ENCODE peak calls at places on chromosomes 5 and 9, in four cellular contexts. One of them, this sample, is unnamed.

GRCh38 chr5:118233601-118234000 is 754.7 kb downstream of the DTWD2 start:
- DNase-seq in ELR: no peak
- DNase-seq in lower lobe of right lung: no peak
- DNase-seq in DMS153: no peak
- DNase-seq in this sample: no peak

GRCh38 chr9:115786321-115786720 is 367.3 kb upstream of the PAPPA start:
- DNase-seq in ELR: no peak
- DNase-seq in lower lobe of right lung: no peak
- DNase-seq in DMS153: no peak
- DNase-seq in this sample: no peak

GRCh38 chr9:2623046-2623865 is 1.7 kb downstream of the VLDLR start:
- DNase-seq in ELR: peak
- DNase-seq in lower lobe of right lung: peak
- DNase-seq in DMS153: peak
- DNase-seq in this sample: no peak

GRCh38 chr9:126986506-126986951 is 71.9 kb downstream of the RALGPS1 start:
- DNase-seq in ELR: peak
- DNase-seq in lower lobe of right lung: no peak
- DNase-seq in DMS153: no peak
- DNase-seq in this sample: no peak

GRCh38 chr9:38018964-38019602 is 49.9 kb downstream of the SHB start:
- DNase-seq in ELR: peak
- DNase-seq in lower lobe of right lung: peak
- DNase-seq in DMS153: peak
- DNase-seq in this sample: no peak

GRCh38 chr5:1343931-1344901 is 683 bp downstream of the CLPTM1L start:
- DNase-seq in ELR: peak
- DNase-seq in lower lobe of right lung: no peak
- DNase-seq in DMS153: no peak
- DNase-seq in this sample: peak

GRCh38 chr9:21017092-21017491 is 14.3 kb downstream of the HACD4 start:
- DNase-seq in ELR: peak
- DNase-seq in lower lobe of right lung: no peak
- DNase-seq in DMS153: no peak
- DNase-seq in this sample: no peak

GRCh38 chr5:147918101-147918500 is 11.8 kb upstream of the C5orf46 start:
- DNase-seq in ELR: peak
- DNase-seq in lower lobe of right lung: no peak
- DNase-seq in DMS153: no peak
- DNase-seq in this sample: no peak

GRCh38 chr9:108813951-108814601 is 41.7 kb downstream of the ACTL7B start:
- DNase-seq in ELR: peak
- DNase-seq in lower lobe of right lung: no peak
- DNase-seq in DMS153: peak
- DNase-seq in this sample: no peak

GRCh38 chr9:137463194-137463930 is 4.2 kb upstream of the NSMF start:
- DNase-seq in ELR: no peak
- DNase-seq in lower lobe of right lung: no peak
- DNase-seq in DMS153: no peak
- DNase-seq in this sample: no peak

GRCh38 chr9:35027871-35028270 is 38.3 kb downstream of the DNAJB5 start:
- DNase-seq in ELR: no peak
- DNase-seq in lower lobe of right lung: no peak
- DNase-seq in DMS153: no peak
- DNase-seq in this sample: no peak